ENCODE peak calls at places on chromosome 4, in five cellular contexts. One of them, this sample, is unnamed. For H3K4me1, the result is how much of the 10 kb centered on the place peaks cover.

GRCh38 chr4:101157415-101158135 is 189.8 kb downstream of the PPP3CA start:
- DNase-seq in HepG2: no peak
- DNase-seq in Panc1: no peak
- DNase-seq in GM12878: no peak
- DNase-seq in SK-N-SH: no peak
- DNase-seq in this sample: no peak

GRCh38 chr4:103673983-103674382 is 45.8 kb downstream of the TACR3 start:
- DNase-seq in HepG2: no peak
- DNase-seq in GM12878: no peak
- DNase-seq in Panc1: no peak
- DNase-seq in SK-N-SH: no peak
- DNase-seq in this sample: no peak

GRCh38 chr4:112145820-112146813 is 863 bp downstream of the FAM241A start:
- DNase-seq in Panc1: no peak
- DNase-seq in SK-N-SH: peak
- DNase-seq in HepG2: no peak
- DNase-seq in GM12878: peak
- DNase-seq in this sample: no peak

GRCh38 chr4:168511780-168512467 is 15.1 kb downstream of the PALLD start:
- DNase-seq in GM12878: no peak
- DNase-seq in HepG2: no peak
- DNase-seq in Panc1: no peak
- DNase-seq in SK-N-SH: no peak
- DNase-seq in this sample: no peak

GRCh38 chr4:187547281-187547680 is 448.3 kb upstream of the ZFP42 start:
- DNase-seq in HepG2: no peak
- DNase-seq in GM12878: no peak
- DNase-seq in Panc1: no peak
- DNase-seq in SK-N-SH: no peak
- DNase-seq in this sample: no peak

GRCh38 chr4:105191621-105192210 is 45.0 kb downstream of the TET2 start:
- DNase-seq in HepG2: no peak
- DNase-seq in SK-N-SH: no peak
- DNase-seq in Panc1: no peak
- DNase-seq in GM12878: peak
- DNase-seq in this sample: no peak

GRCh38 chr4:83112678-83113428 is 1.7 kb downstream of the PLAC8 start:
- DNase-seq in SK-N-SH: no peak
- DNase-seq in Panc1: peak
- DNase-seq in GM12878: peak
- DNase-seq in HepG2: peak
- DNase-seq in this sample: no peak

GRCh38 chr4:126820631-126821030 is 812.1 kb upstream of the INTU start:
- DNase-seq in Panc1: no peak
- DNase-seq in SK-N-SH: no peak
- DNase-seq in GM12878: no peak
- DNase-seq in HepG2: no peak
- DNase-seq in this sample: no peak

GRCh38 chr4:154738426-154738825 is 5.4 kb upstream of the LRAT start:
- DNase-seq in GM12878: no peak
- DNase-seq in Panc1: no peak
- DNase-seq in SK-N-SH: no peak
- DNase-seq in HepG2: no peak
- DNase-seq in this sample: no peak

GRCh38 chr4:121370729-121371325 is 10.0 kb downstream of the QRFPR start:
- DNase-seq in Panc1: peak
- DNase-seq in SK-N-SH: peak
- DNase-seq in GM12878: no peak
- DNase-seq in HepG2: peak
- DNase-seq in this sample: peak

GRCh38 chr4:141576585-141577110 is 59.7 kb upstream of the IL15 start:
- DNase-seq in SK-N-SH: no peak
- DNase-seq in GM12878: no peak
- DNase-seq in HepG2: no peak
- DNase-seq in Panc1: no peak
- DNase-seq in this sample: no peak

GRCh38 chr4:186723207-186724047 is at the start of gene FAT1:
- DNase-seq in GM12878: no peak
- DNase-seq in HepG2: peak
- DNase-seq in SK-N-SH: peak
- DNase-seq in Panc1: no peak
- DNase-seq in this sample: no peak

GRCh38 chr4:176090115-176090514 is 24.5 kb downstream of the WDR17 start:
- DNase-seq in Panc1: no peak
- DNase-seq in GM12878: no peak
- DNase-seq in HepG2: no peak
- DNase-seq in SK-N-SH: no peak
- DNase-seq in this sample: no peak

GRCh38 chr4:28555851-28556250 is 1695.2 kb downstream of the STIM2 start:
- DNase-seq in HepG2: no peak
- DNase-seq in Panc1: no peak
- DNase-seq in SK-N-SH: no peak
- DNase-seq in GM12878: no peak
- DNase-seq in this sample: no peak

GRCh38 chr4:176883108-176883550 is 90.4 kb upstream of the VEGFC start:
- DNase-seq in GM12878: no peak
- DNase-seq in SK-N-SH: no peak
- DNase-seq in HepG2: no peak
- DNase-seq in Panc1: peak
- DNase-seq in this sample: no peak

GRCh38 chr4:51825341-51825740 is 17.6 kb upstream of the DCUN1D4 start:
- DNase-seq in SK-N-SH: no peak
- DNase-seq in GM12878: no peak
- DNase-seq in HepG2: no peak
- DNase-seq in Panc1: no peak
- DNase-seq in this sample: no peak

GRCh38 chr4:30719363-30720020 is 677 bp upstream of the PCDH7 start:
- DNase-seq in HepG2: no peak
- DNase-seq in SK-N-SH: peak
- DNase-seq in Panc1: no peak
- DNase-seq in GM12878: no peak
- DNase-seq in this sample: no peak

GRCh38 chr4:986949-987688 is at the start of gene IDUA:
- DNase-seq in SK-N-SH: peak
- DNase-seq in HepG2: peak
- DNase-seq in Panc1: no peak
- DNase-seq in GM12878: no peak
- DNase-seq in this sample: peak

GRCh38 chr4:15694431-15694830 is 8.4 kb upstream of the BST1 start:
- DNase-seq in GM12878: no peak
- DNase-seq in SK-N-SH: no peak
- DNase-seq in Panc1: no peak
- DNase-seq in HepG2: no peak
- DNase-seq in this sample: no peak

GRCh38 chr4:184472540-184473264 is 1.6 kb downstream of the IRF2 start:
- DNase-seq in Panc1: no peak
- DNase-seq in SK-N-SH: peak
- DNase-seq in GM12878: no peak
- DNase-seq in HepG2: peak
- DNase-seq in this sample: no peak

GRCh38 chr4:15479089-15479912 is 9.6 kb downstream of the CC2D2A start:
- DNase-seq in HepG2: peak
- DNase-seq in Panc1: peak
- DNase-seq in GM12878: no peak
- DNase-seq in SK-N-SH: peak
- DNase-seq in this sample: peak

GRCh38 chr4:70938087-70938486 is 35.9 kb downstream of the MOB1B start:
- DNase-seq in GM12878: no peak
- DNase-seq in Panc1: no peak
- DNase-seq in HepG2: no peak
- DNase-seq in SK-N-SH: peak
- DNase-seq in this sample: no peak

GRCh38 chr4:152697284-152698011 is 17.7 kb upstream of the TMEM154 start:
- DNase-seq in HepG2: no peak
- DNase-seq in SK-N-SH: no peak
- DNase-seq in Panc1: no peak
- DNase-seq in GM12878: no peak
- DNase-seq in this sample: no peak

GRCh38 chr4:152698012-152698499 is 18.3 kb upstream of the TMEM154 start:
- DNase-seq in HepG2: no peak
- DNase-seq in SK-N-SH: no peak
- DNase-seq in Panc1: no peak
- DNase-seq in GM12878: no peak
- DNase-seq in this sample: no peak

GRCh38 chr4:152693875-152694274 is 14.1 kb upstream of the TMEM154 start:
- DNase-seq in SK-N-SH: no peak
- DNase-seq in GM12878: no peak
- DNase-seq in Panc1: no peak
- DNase-seq in HepG2: no peak
- DNase-seq in this sample: no peak

GRCh38 chr4:152699313-152699712 is 19.5 kb upstream of the TMEM154 start:
- DNase-seq in SK-N-SH: no peak
- DNase-seq in GM12878: no peak
- DNase-seq in HepG2: no peak
- DNase-seq in Panc1: no peak
- DNase-seq in this sample: no peak

GRCh38 chr4:152696764-152697250 is 17.0 kb upstream of the TMEM154 start:
- DNase-seq in SK-N-SH: no peak
- DNase-seq in GM12878: peak
- DNase-seq in Panc1: no peak
- DNase-seq in HepG2: peak
- DNase-seq in this sample: peak
- TF ChIP-seq SIN3A in SK-N-SH: no peak
- TF ChIP-seq SIN3A in GM12878: no peak
- TF ChIP-seq SIN3A in Panc1: no peak
- TF ChIP-seq SIN3A in HepG2: no peak
- TF ChIP-seq SIN3A in this sample: no peak

GRCh38 chr4:123398151-123398802 is 1.7 kb downstream of the SPRY1 start:
- DNase-seq in GM12878: no peak
- DNase-seq in Panc1: no peak
- DNase-seq in HepG2: no peak
- DNase-seq in SK-N-SH: peak
- DNase-seq in this sample: peak

GRCh38 chr4:123396294-123397275 is at the start of gene SPRY1:
- DNase-seq in HepG2: peak
- DNase-seq in Panc1: peak
- DNase-seq in SK-N-SH: peak
- DNase-seq in GM12878: peak
- DNase-seq in this sample: peak

GRCh38 chr4:123397276-123398150 is 918 bp downstream of the SPRY1 start:
- DNase-seq in SK-N-SH: peak
- DNase-seq in HepG2: peak
- DNase-seq in GM12878: no peak
- DNase-seq in Panc1: no peak
- DNase-seq in this sample: peak

GRCh38 chr4:123399638-123400358 is 3.2 kb downstream of the SPRY1 start:
- DNase-seq in Panc1: no peak
- DNase-seq in SK-N-SH: no peak
- DNase-seq in HepG2: no peak
- DNase-seq in GM12878: no peak
- DNase-seq in this sample: no peak

DNA sequence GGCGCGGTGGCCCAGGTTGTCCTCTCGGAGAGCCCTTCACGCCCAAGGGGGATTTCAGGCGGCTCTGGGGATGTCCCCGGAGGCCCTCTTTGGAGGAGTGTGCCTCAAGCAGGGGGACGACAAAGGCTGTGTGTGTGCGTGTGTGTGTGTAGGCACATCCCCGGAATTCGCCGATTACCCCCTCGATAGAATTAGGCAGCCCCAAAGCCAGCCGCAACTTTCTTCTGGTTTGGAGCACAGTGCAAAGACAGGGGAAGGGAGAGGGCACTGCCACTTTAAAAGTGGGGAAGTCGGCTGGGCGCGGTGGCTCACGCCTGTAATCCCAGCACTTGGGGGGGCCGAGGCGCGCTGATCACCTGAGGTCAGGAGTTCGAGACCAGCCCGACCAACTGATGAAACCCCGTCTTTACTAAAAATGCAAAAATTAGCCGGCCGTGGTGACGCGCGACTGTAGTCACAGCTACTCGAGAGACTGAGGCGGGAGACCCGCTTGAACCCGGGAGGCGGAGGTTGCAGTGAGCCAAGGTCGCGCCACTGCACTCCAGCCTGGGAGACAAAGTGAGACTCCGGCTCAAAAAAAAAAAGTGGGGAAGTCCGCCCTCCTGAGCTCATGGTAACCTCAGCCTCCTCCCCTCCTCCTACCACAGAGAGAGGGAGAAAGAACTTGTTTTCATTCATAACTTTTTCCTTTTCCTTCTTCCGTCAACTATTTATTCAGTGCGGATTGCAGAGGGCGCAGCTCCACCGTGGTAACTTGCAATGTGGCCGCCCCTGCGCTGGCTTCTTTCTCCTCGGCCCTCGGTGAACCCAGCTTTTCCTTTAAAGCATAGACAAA is 2.4 kb downstream of the SPRY1 start:
- DNase-seq in HepG2: peak
- DNase-seq in Panc1: no peak
- DNase-seq in GM12878: no peak
- DNase-seq in SK-N-SH: peak
- DNase-seq in this sample: peak
- H3K4me1 ChIP-seq in HepG2: under half
- H3K4me1 ChIP-seq in Panc1: under half
- H3K4me1 ChIP-seq in GM12878: under half
- H3K4me1 ChIP-seq in SK-N-SH: under half
- H3K4me1 ChIP-seq in this sample: under half

DNA sequence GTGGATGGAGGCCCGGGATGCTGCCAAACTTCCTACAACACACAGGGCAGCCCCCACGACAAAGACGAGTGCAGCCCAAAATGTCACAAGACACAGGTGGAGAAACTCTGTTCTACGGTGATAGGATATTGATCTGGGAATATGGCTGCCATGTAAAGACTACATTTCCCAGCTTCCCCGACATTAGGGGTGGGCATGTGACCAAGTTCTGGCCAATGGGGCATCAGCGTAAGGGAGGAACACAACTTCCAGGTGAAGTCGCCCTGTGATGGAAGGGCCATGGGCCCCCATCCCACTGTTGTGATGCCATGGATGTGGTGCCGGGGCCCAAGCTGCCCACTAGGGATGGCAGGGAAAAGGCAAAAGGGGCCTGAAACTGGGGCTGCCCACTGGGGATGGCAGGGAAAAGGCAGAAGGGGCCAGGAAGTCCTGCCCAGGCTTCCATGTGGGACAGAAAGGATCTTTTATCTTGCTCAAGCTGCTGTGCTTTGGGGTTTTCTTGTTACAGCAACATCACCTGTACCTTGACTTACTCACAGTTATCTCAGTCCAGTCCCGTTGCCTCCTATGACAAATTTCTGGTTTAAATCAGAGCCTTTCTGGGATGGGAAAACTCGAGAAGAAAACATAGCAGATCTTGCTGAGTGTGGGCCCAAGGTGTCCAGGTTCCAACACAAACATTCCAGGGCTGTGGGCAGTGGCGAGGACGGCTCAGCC is 9.7 kb upstream of the ADRA2C start:
- DNase-seq in HepG2: no peak
- DNase-seq in SK-N-SH: peak
- DNase-seq in Panc1: no peak
- DNase-seq in GM12878: no peak
- DNase-seq in this sample: peak
- TF ChIP-seq SIN3A in HepG2: no peak
- TF ChIP-seq SIN3A in SK-N-SH: no peak
- TF ChIP-seq SIN3A in Panc1: no peak
- TF ChIP-seq SIN3A in GM12878: no peak
- TF ChIP-seq SIN3A in this sample: no peak

DNA sequence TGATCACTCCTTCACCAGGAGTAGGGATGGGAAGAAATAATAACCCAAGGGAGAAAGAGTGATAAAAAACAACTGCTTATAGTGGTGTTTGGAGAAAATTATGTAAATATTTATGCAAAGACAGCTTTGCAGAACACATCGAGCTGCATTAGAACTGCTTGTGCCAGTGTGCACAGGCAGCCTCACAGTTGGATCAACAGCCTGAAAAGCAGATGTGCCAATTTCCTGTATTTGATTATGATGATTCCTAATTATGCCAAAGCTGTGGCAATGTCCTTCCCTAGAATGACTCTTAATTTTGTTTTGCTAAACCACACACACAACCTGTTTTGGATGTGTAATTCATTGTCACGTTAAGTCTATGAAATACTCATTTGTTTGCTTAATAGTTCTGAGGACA is 30.6 kb upstream of the ANTXR2 start:
- DNase-seq in Panc1: no peak
- DNase-seq in GM12878: no peak
- DNase-seq in HepG2: no peak
- DNase-seq in SK-N-SH: no peak
- DNase-seq in this sample: no peak
- H3K4me1 ChIP-seq in Panc1: under half
- H3K4me1 ChIP-seq in GM12878: under half
- H3K4me1 ChIP-seq in HepG2: under half
- H3K4me1 ChIP-seq in SK-N-SH: under half
- H3K4me1 ChIP-seq in this sample: under half